ENCODE peak calls at places on chromosomes 1 and 21, in five cellular contexts. S is tibial nerve, G is fibroblast of lung, M is Calu3, K is H1. H is an unnamed sample.

GRCh38 chr1:3717715-3718601 is 34.3 kb upstream of the CCDC27 start:
- DNase-seq in S (no peak), G (no peak), M (no peak), K (no peak), H (peak)

GRCh38 chr1:10663668-10664035 is 132.8 kb downstream of the CASZ1 start:
- DNase-seq in S (no peak), G (peak), M (no peak), K (no peak), H (no peak)

GRCh38 chr1:235613617-235614016 is 36.0 kb downstream of the GNG4 start:
- DNase-seq in S (no peak), G (no peak), M (no peak), K (no peak), H (no peak)

GRCh38 chr1:87330201-87330953 is 1.7 kb downstream of the LMO4 start:
- DNase-seq in S (no peak), G (peak), M (no peak), K (no peak), H (peak)

GRCh38 chr1:229107302-229107815 is 163.6 kb upstream of the RAB4A start:
- DNase-seq in S (no peak), G (no peak), M (no peak), K (no peak), H (no peak)

GRCh38 chr1:20291621-20292020 is 946 bp downstream of the VWA5B1 start:
- DNase-seq in S (no peak), G (no peak), M (no peak), K (no peak), H (no peak)

GRCh38 chr1:112878321-112878720 is 77.7 kb downstream of the SLC16A1 start:
- DNase-seq in S (no peak), G (no peak), M (no peak), K (no peak), H (no peak)

GRCh38 chr21:42663860-42664535 is 10.6 kb downstream of the PDE9A start:
- DNase-seq in S (no peak), G (no peak), M (no peak), K (no peak), H (no peak)

GRCh38 chr1:15989776-15990175 is 13.9 kb upstream of the ZBTB17 start:
- DNase-seq in S (no peak), G (no peak), M (no peak), K (no peak), H (no peak)

GRCh38 chr1:208587110-208587509 is 342.9 kb upstream of the PLXNA2 start:
- DNase-seq in S (no peak), G (no peak), M (no peak), K (no peak), H (peak)

GRCh38 chr1:44688760-44689446 is 14.4 kb downstream of the ARMH1 start:
- DNase-seq in S (no peak), G (no peak), M (no peak), K (no peak), H (no peak)

GRCh38 chr1:167722152-167722869 is 529 bp downstream of the MPZL1 start:
- DNase-seq in S (no peak), G (peak), M (peak), K (no peak), H (no peak)

GRCh38 chr1:180937624-180938225 is 25.0 kb downstream of the KIAA1614 start:
- DNase-seq in S (no peak), G (no peak), M (no peak), K (no peak), H (no peak)

GRCh38 chr1:92503043-92503925 is 16.6 kb upstream of the GFI1 start:
- DNase-seq in S (no peak), G (no peak), M (no peak), K (no peak), H (peak)

GRCh38 chr1:226962421-226963391 is 22.6 kb downstream of the COQ8A start:
- DNase-seq in S (no peak), G (no peak), M (no peak), K (no peak), H (no peak)

GRCh38 chr21:34807146-34807880 is 138.5 kb downstream of the CLIC6 start:
- DNase-seq in S (no peak), G (peak), M (peak), K (no peak), H (peak)

GRCh38 chr1:18716785-18717678 is 86.4 kb downstream of the PAX7 start:
- DNase-seq in S (no peak), G (no peak), M (no peak), K (no peak), H (no peak)

GRCh38 chr1:27795601-27796000 is 22.6 kb downstream of the STX12 start:
- DNase-seq in S (no peak), G (no peak), M (no peak), K (no peak), H (no peak)

GRCh38 chr1:160330119-160330518 is 12.9 kb downstream of the COPA start:
- DNase-seq in S (no peak), G (no peak), M (no peak), K (no peak), H (no peak)
- TF ChIP-seq CTCF in S (no peak), G (no peak), M (no peak), K (no peak), H (peak)

DNA sequence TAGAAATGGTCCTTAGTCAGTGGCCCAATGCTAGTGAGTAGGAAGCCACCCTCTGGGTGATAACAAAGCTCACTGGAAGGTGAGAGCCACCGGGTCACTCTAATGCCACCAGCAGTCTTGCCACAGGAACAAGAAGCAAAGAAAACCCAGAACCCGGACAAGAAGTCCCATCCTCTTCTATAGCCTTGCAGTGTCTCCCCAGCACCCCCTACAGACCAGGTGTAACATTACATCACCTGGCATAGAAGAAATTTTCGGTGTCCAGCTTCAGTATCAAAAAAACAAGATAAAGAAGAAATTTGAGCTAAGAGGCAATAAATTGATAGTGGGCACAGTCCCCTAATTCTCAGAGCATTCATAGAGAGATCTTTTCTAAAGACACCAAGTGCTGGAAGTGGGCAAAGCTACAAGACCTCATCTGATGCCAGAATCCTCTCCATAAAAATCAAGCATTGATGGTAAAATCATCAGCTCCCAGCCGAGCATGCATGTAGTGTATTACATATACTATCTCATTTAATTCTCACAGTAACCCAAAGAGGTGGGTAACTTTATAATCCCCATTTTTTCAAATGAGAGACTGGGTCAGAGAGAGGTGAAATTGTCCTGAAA is 491.0 kb downstream of the MATN1 start:
- DNase-seq in S (no peak), G (no peak), M (peak), K (no peak), H (peak)
- TF ChIP-seq CTCF in S (no peak), G (no peak), M (peak), K (peak), H (peak)

DNA sequence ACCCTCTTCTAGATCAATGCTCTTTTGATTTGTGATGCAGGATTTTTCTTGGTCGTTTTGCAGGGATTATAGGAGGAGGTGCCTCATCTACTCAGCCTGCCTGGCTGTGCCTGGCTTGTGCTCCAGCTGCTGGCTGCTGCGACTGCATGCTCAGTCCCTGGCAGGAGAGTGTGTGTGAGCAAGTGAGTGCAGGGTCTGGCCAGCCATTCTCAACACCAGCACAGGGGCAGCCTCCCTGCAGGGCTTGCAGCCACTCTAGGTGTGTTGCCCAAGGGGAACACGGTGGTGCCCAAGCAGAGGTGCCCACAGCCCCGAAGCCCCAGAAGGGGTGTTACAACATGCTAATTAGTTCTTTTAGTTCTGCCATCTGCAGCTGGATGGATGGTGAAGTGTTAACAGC is 43.2 kb downstream of the SPATA17 start:
- DNase-seq in S (no peak), G (no peak), M (no peak), K (no peak), H (no peak)
- TF ChIP-seq CTCF in S (no peak), G (no peak), M (no peak), K (no peak), H (no peak)

DNA sequence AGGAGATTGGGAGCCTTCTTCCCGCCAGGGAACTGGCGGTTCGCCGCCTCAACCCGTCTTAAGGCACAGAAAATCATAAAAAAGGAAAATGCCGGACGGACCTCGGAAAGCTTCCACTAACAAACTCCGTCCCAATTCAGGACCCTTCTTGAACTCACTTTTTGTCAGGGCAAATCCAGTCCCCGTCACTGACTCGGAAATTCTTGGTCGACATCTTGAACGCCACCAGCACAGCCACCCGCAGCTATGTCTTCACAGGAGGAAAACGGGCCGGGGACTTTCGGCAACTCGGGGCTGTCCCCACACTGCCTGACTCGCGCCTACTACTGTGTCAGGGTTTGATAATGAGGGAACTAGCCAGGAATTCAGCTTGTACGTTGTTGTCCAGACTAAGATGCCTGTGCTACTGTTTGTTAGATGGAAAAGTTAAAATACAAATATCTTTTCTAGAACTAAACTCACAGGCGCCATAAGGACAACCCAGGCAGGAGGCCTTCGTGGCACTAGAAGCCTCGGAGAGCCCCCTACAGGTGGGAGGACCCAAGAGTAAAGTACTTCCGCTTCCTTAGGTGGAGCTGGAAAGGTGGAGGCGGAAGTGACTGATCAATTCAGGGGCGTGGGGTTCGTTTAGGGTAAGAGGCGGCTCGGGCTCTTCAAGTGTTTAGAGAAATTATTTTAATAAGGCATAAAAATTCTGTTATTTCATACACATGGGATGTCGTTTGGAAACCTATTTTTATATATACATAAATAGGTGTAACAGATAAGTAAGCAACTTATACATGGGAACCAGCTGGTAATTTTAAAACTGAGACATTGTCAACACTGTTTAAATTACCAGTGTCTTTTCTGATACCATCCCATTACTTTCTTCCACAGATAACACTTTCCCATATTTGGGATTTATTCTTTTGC is at the start of gene ZRANB2:
- DNase-seq in S (peak), G (peak), M (peak), K (peak), H (peak)
- TF ChIP-seq CTCF in S (peak), G (peak), M (peak), K (peak), H (peak)

GRCh38 chr1:183635112-183635605 is 424 bp downstream of the ARPC5 start:
- DNase-seq in S (no peak), G (peak), M (peak), K (no peak), H (no peak)
- TF ChIP-seq CTCF in S (no peak), G (no peak), M (no peak), K (no peak), H (no peak)

GRCh38 chr1:96845464-96845863 is 123.9 kb downstream of the PTBP2 start:
- DNase-seq in S (no peak), G (no peak), M (peak), K (peak), H (peak)
- TF ChIP-seq CTCF in S (no peak), G (peak), M (peak), K (peak), H (peak)

GRCh38 chr1:201704439-201704792 is 124.5 kb upstream of the IPO9 start:
- DNase-seq in S (no peak), G (no peak), M (no peak), K (no peak), H (no peak)
- TF ChIP-seq CTCF in S (no peak), G (no peak), M (no peak), K (no peak), H (no peak)

GRCh38 chr1:4931486-4931885 is 277.1 kb downstream of the AJAP1 start:
- DNase-seq in S (no peak), G (no peak), M (no peak), K (no peak), H (no peak)
- TF ChIP-seq CTCF in S (no peak), G (no peak), M (no peak), K (no peak), H (no peak)

GRCh38 chr21:39668369-39668768 is 55.6 kb downstream of the B3GALT5 start:
- DNase-seq in S (no peak), G (no peak), M (no peak), K (no peak), H (no peak)

GRCh38 chr21:39670741-39671140 is 58.0 kb downstream of the B3GALT5 start:
- DNase-seq in S (no peak), G (peak), M (no peak), K (no peak), H (no peak)

GRCh38 chr21:39667353-39667891 is 54.7 kb downstream of the B3GALT5 start:
- DNase-seq in S (no peak), G (no peak), M (no peak), K (no peak), H (no peak)

GRCh38 chr21:39669976-39670671 is 57.4 kb downstream of the B3GALT5 start:
- DNase-seq in S (no peak), G (no peak), M (no peak), K (no peak), H (no peak)

GRCh38 chr21:39669485-39669884 is 56.7 kb downstream of the B3GALT5 start:
- DNase-seq in S (no peak), G (no peak), M (no peak), K (no peak), H (no peak)
- TF ChIP-seq CTCF in S (no peak), G (no peak), M (no peak), K (peak), H (no peak)

H was measured in GM10248.